ENCODE peak calls at places on chromosomes 12 and 14, in four cellular contexts. One of them, this sample, is unnamed.

GRCh38 chr14:72699852-72700257 is 194.0 kb downstream of the DPF3 start:
- DNase-seq in Panc1: no peak
- DNase-seq in HepG2: no peak
- DNase-seq in H1: no peak
- DNase-seq in this sample: no peak

GRCh38 chr12:80895240-80895639 is 42.5 kb downstream of the LIN7A start:
- DNase-seq in H1: no peak
- DNase-seq in Panc1: no peak
- DNase-seq in HepG2: no peak
- DNase-seq in this sample: no peak

GRCh38 chr12:106080111-106080732 is 58.5 kb downstream of the NUAK1 start:
- DNase-seq in HepG2: no peak
- DNase-seq in H1: no peak
- DNase-seq in Panc1: no peak
- DNase-seq in this sample: no peak

GRCh38 chr14:86712727-86713126 is 1182.8 kb downstream of the FLRT2 start:
- DNase-seq in Panc1: no peak
- DNase-seq in H1: no peak
- DNase-seq in HepG2: peak; percentile 82
- DNase-seq in this sample: no peak

GRCh38 chr12:34400986-34401658 is 378.8 kb downstream of the ALG10 start:
- DNase-seq in H1: peak; percentile 6
- DNase-seq in Panc1: no peak
- DNase-seq in HepG2: no peak
- DNase-seq in this sample: no peak

GRCh38 chr14:100840286-100840685 is 14.4 kb downstream of the MEG3 start:
- DNase-seq in HepG2: no peak
- DNase-seq in Panc1: no peak
- DNase-seq in H1: peak; percentile 63
- DNase-seq in this sample: no peak

GRCh38 chr12:17992002-17992656 is 97.9 kb downstream of the RERGL start:
- DNase-seq in HepG2: peak; percentile 3
- DNase-seq in H1: no peak
- DNase-seq in Panc1: peak; percentile 28
- DNase-seq in this sample: peak; percentile 28

GRCh38 chr14:102748806-102749205 is 28.4 kb upstream of the TRAF3 start:
- DNase-seq in HepG2: no peak
- DNase-seq in Panc1: no peak
- DNase-seq in H1: no peak
- DNase-seq in this sample: no peak

GRCh38 chr12:59570134-59570533 is 25.7 kb upstream of the SLC16A7 start:
- DNase-seq in HepG2: no peak
- DNase-seq in Panc1: no peak
- DNase-seq in H1: no peak
- DNase-seq in this sample: no peak

GRCh38 chr14:61558271-61558670 is 137.0 kb upstream of the HIF1A start:
- DNase-seq in H1: no peak
- DNase-seq in HepG2: no peak
- DNase-seq in Panc1: no peak
- DNase-seq in this sample: no peak

GRCh38 chr14:76862546-76863282 is 36.5 kb downstream of the LRRC74A start:
- DNase-seq in H1: no peak
- DNase-seq in HepG2: no peak
- DNase-seq in Panc1: no peak
- DNase-seq in this sample: no peak

GRCh38 chr12:64025174-64025958 is 180.9 kb downstream of the SRGAP1 start:
- DNase-seq in Panc1: no peak
- DNase-seq in HepG2: no peak
- DNase-seq in H1: no peak
- DNase-seq in this sample: no peak

GRCh38 chr12:12804432-12804886 is 8.7 kb upstream of the DDX47 start:
- DNase-seq in HepG2: peak; percentile 36
- DNase-seq in Panc1: no peak
- DNase-seq in H1: no peak
- DNase-seq in this sample: peak; percentile 70

GRCh38 chr14:68626386-68626785 is 166.5 kb downstream of the ZFP36L1 start:
- DNase-seq in H1: peak; percentile 23
- DNase-seq in HepG2: no peak
- DNase-seq in Panc1: no peak
- DNase-seq in this sample: no peak

GRCh38 chr14:51880810-51881580 is 20.6 kb downstream of the GNG2 start:
- DNase-seq in Panc1: no peak
- DNase-seq in H1: no peak
- DNase-seq in HepG2: no peak
- DNase-seq in this sample: no peak

GRCh38 chr12:92698466-92698865 is 4.3 kb upstream of the PLEKHG7 start:
- DNase-seq in H1: no peak
- DNase-seq in HepG2: no peak
- DNase-seq in Panc1: no peak
- DNase-seq in this sample: no peak

GRCh38 chr12:92702754-92703679 is at the start of gene PLEKHG7:
- DNase-seq in H1: no peak
- DNase-seq in Panc1: no peak
- DNase-seq in HepG2: peak; percentile 47
- DNase-seq in this sample: no peak

GRCh38 chr12:92706594-92706993 is 3.8 kb downstream of the PLEKHG7 start:
- DNase-seq in HepG2: no peak
- DNase-seq in Panc1: no peak
- DNase-seq in H1: no peak
- DNase-seq in this sample: no peak

GRCh38 chr12:92703777-92704176 is 988 bp downstream of the PLEKHG7 start:
- DNase-seq in Panc1: no peak
- DNase-seq in H1: no peak
- DNase-seq in HepG2: no peak
- DNase-seq in this sample: no peak

GRCh38 chr12:92701441-92701840 is 1.3 kb upstream of the PLEKHG7 start:
- DNase-seq in HepG2: no peak
- DNase-seq in Panc1: no peak
- DNase-seq in H1: no peak
- DNase-seq in this sample: no peak
- TF ChIP-seq SIN3A in HepG2: no peak
- TF ChIP-seq SIN3A in Panc1: no peak
- TF ChIP-seq SIN3A in H1: no peak
- TF ChIP-seq SIN3A in this sample: no peak

GRCh38 chr12:49671051-49671765 is 36.0 kb downstream of the FMNL3 start:
- DNase-seq in Panc1: no peak
- DNase-seq in HepG2: no peak
- DNase-seq in H1: no peak
- DNase-seq in this sample: no peak
- TF ChIP-seq SIN3A in Panc1: no peak
- TF ChIP-seq SIN3A in HepG2: no peak
- TF ChIP-seq SIN3A in H1: no peak
- TF ChIP-seq SIN3A in this sample: no peak

GRCh38 chr12:7180685-7181084 is 8.8 kb upstream of the PEX5 start:
- DNase-seq in H1: no peak
- DNase-seq in HepG2: no peak
- DNase-seq in Panc1: no peak
- DNase-seq in this sample: no peak
- TF ChIP-seq SIN3A in H1: no peak
- TF ChIP-seq SIN3A in HepG2: no peak
- TF ChIP-seq SIN3A in Panc1: no peak
- TF ChIP-seq SIN3A in this sample: no peak

DNA sequence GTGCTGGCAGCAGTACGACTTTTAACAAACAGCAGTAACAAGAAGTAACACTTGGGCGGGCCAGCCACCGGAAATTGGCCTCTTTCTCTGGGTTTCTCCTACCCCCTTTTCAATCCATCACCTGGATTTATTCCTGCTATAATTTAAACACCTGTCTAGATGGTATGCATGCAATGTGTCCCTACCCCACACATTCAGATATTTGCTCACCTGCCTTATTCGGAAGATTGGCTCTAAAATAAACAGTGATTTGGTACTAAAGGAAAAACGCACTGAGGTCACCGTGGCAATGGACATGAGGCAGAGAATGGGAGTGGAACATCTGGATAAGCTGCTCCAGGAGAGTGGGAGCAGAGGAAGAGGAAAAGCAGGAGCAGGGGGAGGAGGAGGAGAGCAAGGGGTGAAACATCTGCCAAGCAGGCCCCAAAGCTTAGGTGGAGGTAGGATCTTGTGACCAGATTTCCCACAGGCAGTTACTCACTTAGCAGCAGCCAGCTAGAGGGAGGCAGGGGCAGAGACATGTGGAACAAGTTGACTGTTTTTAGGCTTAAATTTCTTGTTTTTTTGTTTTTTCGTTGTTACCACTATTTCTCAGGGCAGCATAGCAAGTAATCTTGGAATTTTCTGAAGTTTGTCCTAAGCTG is 150.9 kb downstream of the TTLL5 start:
- DNase-seq in Panc1: no peak
- DNase-seq in H1: no peak
- DNase-seq in HepG2: no peak
- DNase-seq in this sample: no peak
- TF ChIP-seq SIN3A in Panc1: no peak
- TF ChIP-seq SIN3A in H1: no peak
- TF ChIP-seq SIN3A in HepG2: no peak
- TF ChIP-seq SIN3A in this sample: no peak

GRCh38 chr12:129052373-129052772 is 199.1 kb downstream of the GLT1D1 start:
- DNase-seq in Panc1: no peak
- DNase-seq in H1: no peak
- DNase-seq in HepG2: no peak
- DNase-seq in this sample: no peak

DNA sequence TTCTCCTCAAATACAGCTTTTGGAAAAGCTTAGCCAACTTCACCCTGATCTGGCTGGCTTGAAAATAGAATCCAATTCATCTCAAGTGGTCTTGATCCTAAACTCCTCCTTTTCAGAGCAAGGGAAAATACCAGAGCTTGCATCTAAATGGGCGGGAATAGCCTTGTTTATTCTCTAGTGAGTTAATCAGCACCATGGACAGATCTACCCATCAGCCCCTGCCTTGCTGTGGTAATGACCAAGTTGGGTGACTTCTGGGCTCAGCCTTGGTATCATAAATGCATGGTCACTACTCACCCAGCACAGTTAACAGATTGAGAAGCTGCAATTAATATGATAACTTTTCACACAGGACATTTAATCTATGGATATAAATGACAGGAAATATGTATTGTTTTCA is 196.6 kb downstream of the GLT1D1 start:
- DNase-seq in H1: no peak
- DNase-seq in HepG2: no peak
- DNase-seq in Panc1: no peak
- DNase-seq in this sample: no peak
- TF ChIP-seq SIN3A in H1: peak; percentile 50
- TF ChIP-seq SIN3A in HepG2: no peak
- TF ChIP-seq SIN3A in Panc1: no peak
- TF ChIP-seq SIN3A in this sample: no peak

GRCh38 chr14:50410016-50410530 is 13.4 kb upstream of the CDKL1 start:
- DNase-seq in Panc1: no peak
- DNase-seq in H1: no peak
- DNase-seq in HepG2: no peak
- DNase-seq in this sample: no peak
- TF ChIP-seq SIN3A in Panc1: no peak
- TF ChIP-seq SIN3A in H1: no peak
- TF ChIP-seq SIN3A in HepG2: no peak
- TF ChIP-seq SIN3A in this sample: no peak

GRCh38 chr12:123258593-123258992 is 13.1 kb downstream of the CDK2AP1 start:
- DNase-seq in HepG2: no peak
- DNase-seq in H1: no peak
- DNase-seq in Panc1: no peak
- DNase-seq in this sample: no peak

GRCh38 chr12:123254853-123255446 is 16.7 kb downstream of the CDK2AP1 start:
- DNase-seq in Panc1: no peak
- DNase-seq in H1: no peak
- DNase-seq in HepG2: no peak
- DNase-seq in this sample: no peak

GRCh38 chr12:123250471-123251383 is 17.5 kb downstream of the MTRFR start:
- DNase-seq in HepG2: peak; percentile 45
- DNase-seq in H1: no peak
- DNase-seq in Panc1: no peak
- DNase-seq in this sample: peak; percentile 69

GRCh38 chr12:123251403-123252076 is 18.3 kb downstream of the MTRFR start:
- DNase-seq in HepG2: no peak
- DNase-seq in H1: no peak
- DNase-seq in Panc1: no peak
- DNase-seq in this sample: no peak

DNA sequence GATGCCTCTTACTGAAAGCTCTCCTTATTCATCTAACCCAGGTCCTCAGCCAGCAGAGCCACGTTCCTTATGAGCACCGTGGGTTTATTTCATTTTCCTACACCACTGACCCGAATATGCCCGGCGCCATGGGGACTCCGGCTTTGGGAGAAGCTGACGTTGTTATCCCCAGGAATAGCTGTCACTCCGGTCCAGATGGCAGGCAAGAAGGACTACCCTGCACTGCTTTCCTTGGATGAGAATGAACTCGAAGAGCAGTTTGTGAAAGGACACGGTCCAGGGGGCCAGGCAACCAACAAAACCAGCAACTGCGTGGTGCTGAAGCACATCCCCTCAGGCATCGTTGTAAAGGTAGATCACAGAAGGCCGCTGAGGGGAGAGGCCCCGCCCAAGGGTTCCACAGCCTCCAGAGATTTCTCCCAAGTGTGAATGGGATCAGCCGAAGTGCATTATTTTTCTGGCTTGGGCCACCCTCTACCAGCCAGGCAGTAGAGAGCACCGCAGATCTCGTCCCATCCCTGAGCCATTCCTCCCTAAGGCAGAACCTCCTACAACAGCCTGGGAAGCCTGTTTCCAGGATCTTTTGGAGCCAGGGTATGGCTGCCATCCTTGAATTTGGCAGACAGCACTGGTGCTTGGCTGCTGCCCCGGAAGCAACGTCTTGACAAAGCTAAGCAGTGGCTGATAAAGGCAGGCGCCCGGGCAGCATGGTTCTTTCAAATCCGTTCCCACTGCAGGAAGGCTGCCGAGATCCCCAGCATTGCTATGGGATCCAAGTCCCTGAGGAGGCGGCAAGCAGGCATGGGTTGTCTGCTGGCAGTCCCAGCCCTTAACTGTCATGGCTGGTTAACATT is 17.8 kb downstream of the CDK2AP1 start:
- DNase-seq in HepG2: no peak
- DNase-seq in H1: no peak
- DNase-seq in Panc1: no peak
- DNase-seq in this sample: no peak
- TF ChIP-seq SIN3A in HepG2: no peak
- TF ChIP-seq SIN3A in H1: no peak
- TF ChIP-seq SIN3A in Panc1: no peak
- TF ChIP-seq SIN3A in this sample: no peak

GRCh38 chr12:102059343-102059742 is 2.4 kb downstream of the WASHC3 start:
- DNase-seq in H1: no peak
- DNase-seq in HepG2: peak; percentile 89
- DNase-seq in Panc1: no peak
- DNase-seq in this sample: no peak
- TF ChIP-seq SIN3A in H1: no peak
- TF ChIP-seq SIN3A in HepG2: no peak
- TF ChIP-seq SIN3A in Panc1: no peak
- TF ChIP-seq SIN3A in this sample: no peak